ENCODE peak calls at places on chromosomes 13 and 19, in six cellular contexts. P, Q, U, X, S and K are unnamed samples.

GRCh38 chr19:12782424-12783225 is 7.3 kb upstream of the HOOK2 start:
- DNase-seq in P (no peak), S (peak), Q (peak), X (peak), U (peak), K (peak)

GRCh38 chr13:87274209-87274819 is 396.9 kb upstream of the SLITRK5 start:
- DNase-seq in P (no peak), X (peak), S (no peak), Q (peak), U (peak), K (no peak)

GRCh38 chr19:42108527-42109389 is 23.5 kb downstream of the POU2F2 start:
- DNase-seq in X (peak), Q (peak), S (peak), P (peak), U (peak), K (peak)

GRCh38 chr13:112652512-112653458 is 37.1 kb upstream of the ATP11A start:
- DNase-seq in S (no peak), P (no peak), X (no peak), Q (no peak), U (no peak), K (no peak)

GRCh38 chr19:16660763-16661479 is at the start of gene TMEM38A:
- DNase-seq in U (peak), X (no peak), S (peak), P (no peak), Q (no peak), K (peak)

GRCh38 chr19:2983351-2984195 is 6.2 kb downstream of the TLE6 start:
- DNase-seq in P (no peak), U (no peak), S (no peak), Q (no peak), X (no peak), K (no peak)

GRCh38 chr13:40660270-40660669 is 6.2 kb downstream of the FOXO1 start:
- DNase-seq in U (no peak), Q (no peak), P (no peak), X (no peak), S (no peak), K (no peak)

GRCh38 chr13:48595330-48596127 is 58.2 kb upstream of the CYSLTR2 start:
- DNase-seq in P (peak), U (peak), X (peak), Q (peak), S (peak), K (no peak)

GRCh38 chr19:32816555-32817099 is 52.9 kb downstream of the SLC7A9 start:
- DNase-seq in X (no peak), Q (no peak), U (no peak), P (no peak), S (no peak), K (no peak)

GRCh38 chr13:74710006-74710405 is 575.8 kb upstream of the KLF12 start:
- DNase-seq in P (no peak), Q (no peak), S (no peak), X (no peak), U (no peak), K (no peak)

GRCh38 chr19:12965017-12965811 is 4.2 kb upstream of the DAND5 start:
- DNase-seq in P (no peak), U (peak), X (peak), S (peak), Q (no peak), K (peak)

GRCh38 chr13:41418751-41419150 is 38.6 kb upstream of the RGCC start:
- DNase-seq in S (no peak), X (no peak), Q (no peak), U (no peak), P (no peak), K (no peak)

GRCh38 chr13:109332501-109333499 is 453.6 kb downstream of the IRS2 start:
- DNase-seq in Q (no peak), X (no peak), P (no peak), S (no peak), U (no peak), K (no peak)

GRCh38 chr13:110006304-110006703 is 219.9 kb upstream of the IRS2 start:
- DNase-seq in S (no peak), X (no peak), P (no peak), U (no peak), Q (no peak), K (no peak)

GRCh38 chr13:27797228-27797624 is 4.9 kb downstream of the GSX1 start:
- DNase-seq in S (no peak), Q (no peak), U (no peak), X (no peak), P (no peak), K (no peak)

GRCh38 chr13:30186644-30187431 is 120.5 kb downstream of the KATNAL1 start:
- DNase-seq in X (no peak), U (peak), P (no peak), S (no peak), Q (no peak), K (no peak)

GRCh38 chr13:32408999-32409313 is 19.0 kb downstream of the N4BP2L1 start:
- DNase-seq in X (no peak), Q (no peak), U (no peak), S (no peak), P (no peak), K (no peak)

GRCh38 chr13:49454388-49455015 is 10.4 kb downstream of the SETDB2 start:
- DNase-seq in U (no peak), P (no peak), X (peak), S (no peak), Q (no peak), K (no peak)

GRCh38 chr13:22114630-22115311 is 443.9 kb downstream of the FGF9 start:
- DNase-seq in X (peak), P (no peak), U (no peak), S (no peak), Q (no peak), K (no peak)

GRCh38 chr19:11008111-11008510 is 47.3 kb downstream of the SMARCA4 start:
- DNase-seq in P (no peak), X (no peak), S (no peak), U (no peak), Q (no peak), K (peak)

GRCh38 chr19:10878253-10878652 is 6.9 kb downstream of the CARM1 start:
- DNase-seq in S (no peak), Q (no peak), U (no peak), X (no peak), P (no peak), K (no peak)

GRCh38 chr13:26819067-26819466 is 58.5 kb upstream of the GPR12 start:
- DNase-seq in U (no peak), S (no peak), P (no peak), Q (no peak), X (no peak), K (peak)

GRCh38 chr13:99043700-99044300 is 65.9 kb upstream of the DOCK9 start:
- DNase-seq in Q (no peak), X (no peak), P (no peak), U (peak), S (no peak), K (no peak)

GRCh38 chr19:31334849-31335624 is 14.2 kb downstream of the TSHZ3 start:
- DNase-seq in X (no peak), U (no peak), P (no peak), S (no peak), Q (no peak), K (no peak)

GRCh38 chr19:35211545-35212230 is 16.9 kb downstream of the FAM187B start:
- DNase-seq in X (no peak), Q (no peak), P (no peak), U (no peak), S (peak), K (no peak)

GRCh38 chr13:24923305-24923640 is 159.3 kb downstream of the RNF17 start:
- DNase-seq in P (peak), X (no peak), Q (peak), U (peak), S (no peak), K (no peak)

GRCh38 chr13:110525328-110526319 is 35.9 kb downstream of the RAB20 start:
- DNase-seq in U (no peak), P (no peak), Q (no peak), X (peak), S (no peak), K (no peak)

GRCh38 chr19:21238670-21239069 is 90.5 kb downstream of the ZNF708 start:
- DNase-seq in S (no peak), Q (no peak), U (no peak), P (no peak), X (no peak), K (no peak)

GRCh38 chr13:79402074-79402635 is 3.9 kb downstream of the RBM26 start:
- DNase-seq in X (no peak), S (no peak), P (no peak), U (no peak), Q (no peak), K (no peak)

GRCh38 chr13:35694031-35694430 is 217.5 kb upstream of the MAB21L1 start:
- DNase-seq in X (no peak), Q (no peak), P (no peak), S (no peak), U (no peak), K (no peak)

GRCh38 chr13:35530147-35530546 is 53.7 kb upstream of the MAB21L1 start:
- DNase-seq in U (no peak), P (no peak), S (no peak), Q (no peak), X (no peak), K (no peak)

GRCh38 chr13:32650705-32651311 is 64.6 kb downstream of the PDS5B start:
- DNase-seq in Q (peak), U (peak), X (peak), S (peak), P (no peak), K (no peak)